ENCODE peak calls at places on chromosome 3, in five cellular contexts. One of them, this sample, is unnamed.

GRCh38 chr3:126345231-126345630 is 12.0 kb downstream of the KLF15 start:
- DNase-seq in CD4-positive, alpha-beta memory T cell: no peak
- DNase-seq in tibial artery: no peak
- DNase-seq in Daoy: no peak
- DNase-seq in D341Med: no peak
- DNase-seq in this sample: no peak

GRCh38 chr3:54968546-54969172 is 40.8 kb upstream of the LRTM1 start:
- DNase-seq in CD4-positive, alpha-beta memory T cell: no peak
- DNase-seq in tibial artery: no peak
- DNase-seq in D341Med: no peak
- DNase-seq in Daoy: peak; percentile 62
- DNase-seq in this sample: no peak

GRCh38 chr3:33144433-33144832 is 30.6 kb downstream of the CRTAP start:
- DNase-seq in D341Med: no peak
- DNase-seq in Daoy: peak; percentile 24
- DNase-seq in CD4-positive, alpha-beta memory T cell: no peak
- DNase-seq in tibial artery: no peak
- DNase-seq in this sample: peak; percentile 43

GRCh38 chr3:196849180-196849721 is 18.5 kb upstream of the SENP5 start:
- DNase-seq in tibial artery: no peak
- DNase-seq in Daoy: no peak
- DNase-seq in CD4-positive, alpha-beta memory T cell: no peak
- DNase-seq in D341Med: no peak
- DNase-seq in this sample: no peak

GRCh38 chr3:29141197-29141911 is 139.5 kb upstream of the RBMS3 start:
- DNase-seq in CD4-positive, alpha-beta memory T cell: no peak
- DNase-seq in Daoy: no peak
- DNase-seq in D341Med: no peak
- DNase-seq in tibial artery: no peak
- DNase-seq in this sample: no peak

GRCh38 chr3:127405791-127406190 is 117.9 kb upstream of the PRR20G start:
- DNase-seq in tibial artery: peak; percentile 37
- DNase-seq in Daoy: no peak
- DNase-seq in CD4-positive, alpha-beta memory T cell: no peak
- DNase-seq in D341Med: no peak
- DNase-seq in this sample: no peak

GRCh38 chr3:44885618-44886017 is 11.2 kb downstream of the TGM4 start:
- DNase-seq in D341Med: no peak
- DNase-seq in Daoy: peak; percentile 95
- DNase-seq in tibial artery: peak; percentile 75
- DNase-seq in CD4-positive, alpha-beta memory T cell: no peak
- DNase-seq in this sample: no peak

GRCh38 chr3:66115858-66116654 is 77.3 kb upstream of the MAGI1 start:
- DNase-seq in Daoy: peak; percentile 90
- DNase-seq in D341Med: no peak
- DNase-seq in CD4-positive, alpha-beta memory T cell: no peak
- DNase-seq in tibial artery: peak; percentile 71
- DNase-seq in this sample: no peak

GRCh38 chr3:141260131-141260927 is 28.7 kb downstream of the PXYLP1 start:
- DNase-seq in D341Med: no peak
- DNase-seq in Daoy: peak; percentile 15
- DNase-seq in tibial artery: peak; percentile 43
- DNase-seq in CD4-positive, alpha-beta memory T cell: no peak
- DNase-seq in this sample: no peak

This sample was measured in GM10248.